ENCODE peak calls at places on chromosome 19, in four cellular contexts. W, S, R and L are unnamed samples.

GRCh38 chr19:17156947-17157302 is 58.2 kb upstream of the USE1 start:
- DNase-seq in W (no peak), S (no peak), R (no peak), L (no peak)

GRCh38 chr19:3368848-3369336 is 2.5 kb downstream of the NFIC start:
- DNase-seq in W (no peak), R (peak), S (no peak), L (no peak)

GRCh38 chr19:33395561-33396550 is 22.3 kb downstream of the CEBPG start:
- DNase-seq in R (no peak), W (no peak), S (peak), L (no peak)

GRCh38 chr19:1376415-1376805 is 7.3 kb upstream of the NDUFS7 start:
- DNase-seq in W (no peak), S (no peak), R (no peak), L (no peak)

GRCh38 chr19:41956621-41957020 is 2.5 kb downstream of the RABAC1 start:
- DNase-seq in R (no peak), S (no peak), W (no peak), L (no peak)

GRCh38 chr19:41408256-41408655 is 10.6 kb downstream of the BCKDHA start:
- DNase-seq in W (no peak), S (no peak), R (peak), L (no peak)

GRCh38 chr19:34217952-34218817 is 36.2 kb upstream of the GARRE1 start:
- DNase-seq in S (no peak), R (peak), W (no peak), L (peak)

GRCh38 chr19:52188822-52189744 is 769 bp upstream of the PPP2R1A start:
- DNase-seq in R (no peak), S (peak), W (peak), L (no peak)

GRCh38 chr19:35828694-35829301 is 16.2 kb upstream of the PRODH2 start:
- DNase-seq in R (peak), S (no peak), W (no peak), L (peak)

GRCh38 chr19:2640563-2641331 is 61.7 kb downstream of the GNG7 start:
- DNase-seq in W (no peak), R (no peak), S (no peak), L (no peak)

GRCh38 chr19:1873524-1874473 is 10.4 kb upstream of the KLF16 start:
- DNase-seq in S (peak), W (no peak), R (no peak), L (no peak)

GRCh38 chr19:52896431-52897148 is 845 bp downstream of the ZNF320 start:
- DNase-seq in S (no peak), R (peak), W (no peak), L (peak)

GRCh38 chr19:15702590-15702930 is 25.3 kb upstream of the OR10H2 start:
- DNase-seq in R (peak), S (peak), W (peak), L (no peak)

GRCh38 chr19:1591421-1592022 is 1.1 kb downstream of the MBD3 start:
- DNase-seq in W (no peak), S (no peak), R (no peak), L (no peak)

DNA sequence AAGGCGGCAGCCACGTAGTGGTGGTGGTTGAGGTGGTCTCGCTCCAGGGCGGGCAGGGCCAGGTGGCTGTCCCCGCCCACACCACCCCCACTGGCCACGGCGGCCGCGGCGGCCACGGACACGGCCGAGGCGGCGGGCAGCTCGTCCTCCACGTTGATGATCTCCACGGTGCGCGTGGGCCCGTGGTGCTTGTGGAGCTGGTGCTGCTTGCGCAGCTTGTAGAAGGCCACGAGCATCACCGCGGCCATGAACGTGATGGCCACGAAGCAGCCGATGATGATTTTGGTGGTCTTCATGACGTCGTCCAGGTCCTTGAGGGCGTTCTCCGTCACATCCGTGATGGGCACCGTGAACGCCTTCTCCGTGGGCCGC is 4.0 kb upstream of the ASPDH start:
- DNase-seq in W (no peak), S (no peak), R (no peak), L (no peak)
- TF ChIP-seq CTCF in W (no peak), S (no peak), R (no peak), L (no peak)

DNA sequence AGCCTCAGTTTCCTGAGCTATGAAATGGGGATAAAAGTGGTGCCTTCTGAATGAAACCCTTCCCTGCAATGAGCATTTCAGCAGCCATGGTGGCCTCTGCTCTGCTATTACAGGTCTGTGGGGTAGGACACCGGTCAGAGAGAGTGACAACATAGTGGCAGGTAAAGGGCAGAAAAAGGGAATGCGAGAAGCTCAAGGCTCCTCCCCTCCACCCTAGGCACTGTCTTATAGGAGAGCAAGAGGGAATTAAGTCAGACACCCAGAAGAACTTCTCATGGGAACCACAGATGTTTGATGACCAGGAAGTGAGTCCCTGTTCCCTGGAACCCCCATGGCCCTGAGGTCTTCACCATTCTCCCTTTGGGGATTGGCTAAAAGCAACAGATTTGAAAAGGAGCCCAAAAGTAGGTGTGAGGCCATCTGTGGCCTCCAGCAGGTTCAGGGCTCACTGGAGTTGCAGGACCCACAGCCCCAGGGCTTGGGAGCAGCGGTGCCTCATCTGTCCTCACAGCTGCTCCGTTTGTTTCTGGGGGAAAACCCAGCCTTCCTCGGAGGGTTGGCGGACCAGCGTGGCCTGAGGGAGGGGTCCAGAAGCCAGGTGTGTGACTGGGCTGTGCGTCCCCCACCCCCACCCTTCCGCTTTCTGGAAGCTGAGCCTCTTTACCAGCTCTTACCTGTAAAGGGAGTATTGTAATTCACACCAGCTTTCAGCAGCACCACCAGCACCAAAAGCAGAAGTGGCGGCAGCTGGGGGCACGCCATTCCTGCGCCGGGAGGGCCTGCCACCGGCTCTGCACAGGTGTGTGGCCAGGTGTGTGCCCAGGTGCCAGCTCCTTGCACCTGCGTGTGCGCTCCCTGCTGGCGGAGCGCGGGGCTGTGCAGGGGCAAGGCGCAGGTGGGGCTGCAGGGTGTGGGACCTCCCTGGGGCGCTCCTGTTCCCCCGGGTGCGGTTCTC is 19.4 kb downstream of the IQCN start:
- DNase-seq in R (no peak), S (no peak), W (no peak), L (no peak)
- TF ChIP-seq CTCF in R (peak), S (no peak), W (peak), L (peak)

DNA sequence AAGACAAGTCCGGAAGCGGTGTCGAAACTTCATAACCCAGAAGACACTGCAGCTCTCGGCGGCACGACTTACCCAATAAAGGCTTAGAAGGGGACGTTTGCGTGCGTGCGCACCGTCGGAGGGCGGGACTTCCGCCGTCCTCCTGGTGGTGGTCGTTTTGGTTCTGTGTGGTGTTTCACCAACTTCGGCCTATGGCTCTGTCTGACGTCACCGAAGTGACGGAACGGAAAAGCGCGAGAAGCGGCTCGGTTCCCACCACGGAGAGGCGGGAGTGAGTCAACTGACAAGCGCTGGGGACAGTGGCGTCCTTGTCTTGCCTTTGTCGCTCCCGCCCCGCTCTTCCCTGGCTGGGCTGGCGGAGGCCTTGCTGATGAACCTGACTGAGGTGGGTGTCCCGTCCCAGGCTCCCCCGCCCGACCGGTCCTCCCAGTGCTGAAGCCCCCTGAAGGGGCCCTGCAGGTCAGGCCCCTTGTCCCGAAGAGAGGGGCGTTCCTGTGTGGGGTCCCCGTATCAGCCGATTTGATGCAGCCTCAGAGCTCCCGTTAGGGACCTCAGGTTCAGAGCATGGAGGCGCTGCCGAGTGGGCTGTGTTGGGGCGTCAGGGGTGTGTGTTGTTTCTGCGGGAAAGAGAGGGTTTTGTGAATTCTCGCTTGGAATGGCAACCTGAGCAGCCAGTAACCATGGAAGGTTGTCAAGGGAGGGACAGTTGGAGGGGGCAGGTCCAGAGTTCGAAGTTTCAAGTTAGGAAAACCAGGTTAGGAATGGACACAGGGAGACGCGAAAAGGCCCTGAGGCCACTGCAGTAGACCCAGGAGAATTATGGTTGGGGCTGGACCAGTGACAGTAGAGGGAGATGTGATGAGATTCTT is at the start of gene ZNF548:
- DNase-seq in S (peak), W (peak), R (peak), L (peak)
- TF ChIP-seq CTCF in S (peak), W (peak), R (peak), L (no peak)

GRCh38 chr19:13826652-13827235 is 31.5 kb downstream of the ZSWIM4 start:
- DNase-seq in S (no peak), R (no peak), W (no peak), L (no peak)

GRCh38 chr19:13825489-13826475 is 30.5 kb downstream of the ZSWIM4 start:
- DNase-seq in W (no peak), R (no peak), S (no peak), L (no peak)

GRCh38 chr19:13824703-13825102 is 29.5 kb downstream of the ZSWIM4 start:
- DNase-seq in W (no peak), R (no peak), S (no peak), L (no peak)

GRCh38 chr19:13830761-13831481 is 35.7 kb downstream of the ZSWIM4 start:
- DNase-seq in S (no peak), R (no peak), W (no peak), L (no peak)

DNA sequence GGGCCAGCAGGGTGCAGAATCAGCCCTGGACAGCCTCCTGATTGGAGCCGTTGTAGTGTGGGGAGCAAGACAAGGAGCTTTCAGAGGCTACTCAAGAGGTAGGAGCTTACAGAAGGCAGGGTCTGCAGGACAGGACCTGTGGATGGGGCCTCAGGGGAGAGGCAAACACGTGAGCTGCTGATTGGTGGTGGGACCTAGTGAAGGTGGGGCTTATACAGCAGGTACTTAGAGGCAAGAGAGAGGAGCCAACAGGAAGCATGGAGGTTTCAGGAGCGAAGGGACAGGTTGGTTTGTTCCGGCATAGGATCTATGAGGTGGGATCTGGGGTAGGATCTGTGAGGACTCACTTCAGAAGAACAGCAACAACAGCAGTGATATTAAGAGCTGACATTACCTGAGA is 32.4 kb downstream of the ZSWIM4 start:
- DNase-seq in R (no peak), S (no peak), W (no peak), L (no peak)
- TF ChIP-seq CTCF in R (no peak), S (no peak), W (no peak), L (no peak)

DNA sequence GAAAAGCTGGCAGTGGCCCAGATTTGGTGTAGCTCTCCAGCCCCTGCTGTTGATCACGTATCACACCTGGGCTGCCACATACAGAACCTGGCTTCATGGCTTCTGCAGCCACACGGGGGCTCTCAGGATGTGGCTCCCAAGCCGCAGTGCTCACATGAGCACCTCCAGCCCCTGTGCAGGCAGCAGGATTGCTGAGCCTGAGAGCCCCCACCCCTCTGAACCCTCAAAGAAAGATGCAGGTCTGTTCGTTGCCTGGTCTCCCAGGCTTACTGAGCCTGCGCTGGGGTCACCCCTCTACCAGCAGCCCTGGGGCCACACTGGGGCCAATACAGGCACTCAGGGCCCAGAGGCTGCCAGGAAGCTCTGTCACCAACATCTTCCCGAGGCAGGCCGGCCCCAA is 2.7 kb downstream of the PLEKHF1 start:
- DNase-seq in R (peak), S (peak), W (no peak), L (peak)
- TF ChIP-seq CTCF in R (peak), S (no peak), W (peak), L (no peak)

DNA sequence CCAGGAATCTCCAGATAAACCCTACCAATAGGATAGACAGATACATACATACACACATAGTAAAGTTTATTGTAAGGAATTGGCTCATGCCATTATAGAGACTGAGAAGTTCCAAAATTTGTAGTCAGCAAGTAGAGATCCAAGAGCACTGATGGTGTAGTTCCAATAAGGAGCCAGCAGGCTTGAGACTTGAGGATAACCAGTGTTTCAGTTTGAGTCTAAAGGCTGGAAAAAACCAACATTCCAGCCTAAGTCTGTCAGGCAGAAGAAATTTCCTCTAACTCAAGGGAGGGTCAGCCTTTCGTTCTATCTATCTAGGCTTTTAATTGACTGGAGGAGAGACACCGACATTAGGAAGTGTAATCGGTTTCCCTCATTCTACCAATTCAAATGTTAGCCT is 110.2 kb upstream of the TSHZ3 start:
- DNase-seq in W (no peak), S (no peak), R (no peak), L (no peak)
- TF ChIP-seq CTCF in W (no peak), S (no peak), R (no peak), L (no peak)